ENCODE peak calls at places on chromosomes 4 and X, in six cellular contexts. V is RWPE1; E is RWPE2; R is effector CD4-positive, alpha-beta T cell; O is foreskin fibroblast; S is stimulated activated CD4-positive, alpha-beta T cell treated with anti-CD3 and anti-CD28 coated beads, Interleukin-4, amount 100 ng/mL, for 48 hours. C is an unnamed sample.

GRCh38 chr4:73706811-73707210 is 33.6 kb upstream of the CXCL8 start:
- DNase-seq in V (no peak), E (no peak), R (no peak), O (no peak), S (no peak), C (no peak)

GRCh38 chrX:12771445-12772069 is 19.7 kb upstream of the PRPS2 start:
- DNase-seq in V (no peak), E (no peak), R (peak), O (peak), S (peak), C (peak)

GRCh38 chrX:56813318-56813837 is 84.3 kb downstream of the NBDY start:
- DNase-seq in V (peak), E (peak), R (peak), O (peak), S (no peak), C (peak)

GRCh38 chr4:151641167-151641566 is 119.6 kb downstream of the GATB start:
- DNase-seq in V (peak), E (no peak), R (no peak), O (peak), S (no peak), C (no peak)

GRCh38 chr4:8861576-8862279 is 9.9 kb downstream of the HMX1 start:
- DNase-seq in V (no peak), E (no peak), R (no peak), O (no peak), S (no peak), C (no peak)

GRCh38 chr4:10095296-10095991 is 21.2 kb downstream of the WDR1 start:
- DNase-seq in V (no peak), E (no peak), R (no peak), O (no peak), S (no peak), C (no peak)

GRCh38 chr4:155972098-155972497 is 18.4 kb upstream of the CTSO start:
- DNase-seq in V (no peak), E (no peak), R (no peak), O (no peak), S (no peak), C (no peak)

GRCh38 chrX:104335765-104336164 is 81.0 kb upstream of the ESX1 start:
- DNase-seq in V (no peak), E (no peak), R (no peak), O (peak), S (no peak), C (no peak)

GRCh38 chrX:66634272-66634671 is 4.6 kb downstream of the EDA2R start:
- DNase-seq in V (no peak), E (no peak), R (no peak), O (peak), S (no peak), C (no peak)

GRCh38 chr4:17163156-17163555 is 264.7 kb upstream of the LDB2 start:
- DNase-seq in V (no peak), E (no peak), R (no peak), O (no peak), S (no peak), C (no peak)

GRCh38 chr4:2827071-2827873 is 16.4 kb upstream of the ADD1 start:
- DNase-seq in V (no peak), E (peak), R (no peak), O (no peak), S (no peak), C (no peak)

GRCh38 chr4:8502836-8503585 is 62.4 kb downstream of the TRMT44 start:
- DNase-seq in V (no peak), E (no peak), R (no peak), O (no peak), S (no peak), C (no peak)

GRCh38 chrX:115642895-115643530 is 82.0 kb downstream of the PLS3 start:
- DNase-seq in V (peak), E (no peak), R (peak), O (peak), S (peak), C (peak)

GRCh38 chr4:77538144-77538543 is 67.5 kb upstream of the CXCL13 start:
- DNase-seq in V (peak), E (no peak), R (no peak), O (peak), S (no peak), C (no peak)

GRCh38 chr4:10074767-10075105 is 41.9 kb downstream of the WDR1 start:
- DNase-seq in V (peak), E (no peak), R (no peak), O (peak), S (no peak), C (no peak)

GRCh38 chrX:47936940-47937317 is 66.9 kb downstream of the ZNF182 start:
- DNase-seq in V (no peak), E (no peak), R (no peak), O (no peak), S (no peak), C (no peak)

GRCh38 chrX:120653000-120653399 is 23.1 kb upstream of the C1GALT1C1 start:
- DNase-seq in V (no peak), E (no peak), R (no peak), O (no peak), S (no peak), C (no peak)

GRCh38 chrX:153669174-153669890 is 4.3 kb downstream of the PNCK start:
- DNase-seq in V (no peak), E (no peak), R (no peak), O (no peak), S (peak), C (peak)

GRCh38 chr4:41538017-41538733 is at the start of gene LIMCH1:
- DNase-seq in V (no peak), E (no peak), R (no peak), O (no peak), S (no peak), C (no peak)

GRCh38 chrX:111288841-111289240 is 18.6 kb upstream of the CAPN6 start:
- DNase-seq in V (no peak), E (no peak), R (no peak), O (no peak), S (no peak), C (no peak)

GRCh38 chr4:80360900-80361299 is 25.4 kb downstream of the CFAP299 start:
- DNase-seq in V (no peak), E (no peak), R (no peak), O (peak), S (no peak), C (no peak)

GRCh38 chr4:117420966-117421365 is 335.6 kb upstream of the TRAM1L1 start:
- DNase-seq in V (no peak), E (no peak), R (no peak), O (no peak), S (no peak), C (no peak)

GRCh38 chrX:39073131-39073530 is 271.9 kb downstream of the MID1IP1 start:
- DNase-seq in V (peak), E (no peak), R (no peak), O (no peak), S (no peak), C (no peak)

GRCh38 chrX:11137543-11138139 is 26.5 kb downstream of the HCCS start:
- DNase-seq in V (no peak), E (no peak), R (no peak), O (peak), S (no peak), C (no peak)

GRCh38 chr4:47814896-47815295 is 23.0 kb downstream of the CORIN start:
- DNase-seq in V (no peak), E (no peak), R (no peak), O (peak), S (no peak), C (no peak)

GRCh38 chr4:145308598-145308997 is 128.2 kb upstream of the OTUD4 start:
- DNase-seq in V (no peak), E (no peak), R (no peak), O (peak), S (no peak), C (no peak)

GRCh38 chr4:26028793-26029511 is 114.9 kb downstream of the SMIM20 start:
- DNase-seq in V (peak), E (no peak), R (peak), O (peak), S (peak), C (no peak)

GRCh38 chr4:105280338-105280809 is 133.7 kb downstream of the TET2 start:
- DNase-seq in V (peak), E (no peak), R (no peak), O (peak), S (no peak), C (no peak)

GRCh38 chr4:26131711-26132110 is 189.1 kb upstream of the RBPJ start:
- DNase-seq in V (no peak), E (no peak), R (peak), O (no peak), S (no peak), C (no peak)

GRCh38 chr4:61614256-61614655 is 414.1 kb downstream of the ADGRL3 start:
- DNase-seq in V (peak), E (no peak), R (no peak), O (no peak), S (no peak), C (no peak)

GRCh38 chr4:158481811-158482210 is 39.9 kb upstream of the RXFP1 start:
- DNase-seq in V (no peak), E (no peak), R (no peak), O (peak), S (no peak), C (no peak)

GRCh38 chrX:41384041-41384705 is 50.2 kb downstream of the DDX3X start:
- DNase-seq in V (peak), E (peak), R (peak), O (peak), S (peak), C (no peak)

GRCh38 chrX:101385026-101385684 is 836 bp downstream of the BTK start:
- DNase-seq in V (no peak), E (no peak), R (no peak), O (no peak), S (no peak), C (no peak)

GRCh38 chrX:115487608-115488007 is 73.4 kb upstream of the PLS3 start:
- DNase-seq in V (no peak), E (no peak), R (no peak), O (no peak), S (no peak), C (no peak)

GRCh38 chr4:8917868-8918783 is 46.5 kb upstream of the HMX1 start:
- DNase-seq in V (peak), E (no peak), R (peak), O (peak), S (peak), C (peak)